ENCODE peak calls at places on chromosomes 2 and 18, in six cellular contexts. G, M, T, X, Q and K are unnamed samples.
A peak's percentile ranks its signal among the peaks of the same experiment; 100 is the strongest.

GRCh38 chr2:43796206-43796605 is 22.4 kb downstream of the DYNC2LI1 start:
- DNase-seq in M (no peak), X (no peak), G (no peak), Q (no peak), T (no peak), K (no peak)

GRCh38 chr2:190451561-190452176 is 43.5 kb downstream of the MFSD6 start:
- DNase-seq in T (no peak), X (no peak), Q (no peak), M (no peak), G (no peak), K (no peak)

GRCh38 chr18:66575263-66575662 is 28.6 kb downstream of the CDH19 start:
- DNase-seq in Q (no peak), M (no peak), T (no peak), G (peak; percentile 10), X (no peak), K (no peak)

GRCh38 chr2:98608962-98609604 is 694 bp downstream of the UNC50 start:
- DNase-seq in G (no peak), X (peak; percentile 37), T (no peak), M (no peak), Q (no peak), K (no peak)

GRCh38 chr2:235551965-235552364 is 58.1 kb downstream of the AGAP1 start:
- DNase-seq in X (peak; percentile 20), Q (no peak), T (no peak), G (peak; percentile 81), M (peak; percentile 38), K (no peak)

GRCh38 chr2:140256080-140256479 is 1475.9 kb upstream of the NXPH2 start:
- DNase-seq in X (no peak), M (no peak), Q (no peak), G (no peak), T (no peak), K (no peak)

GRCh38 chr18:39274535-39274934 is 1708.9 kb upstream of the CELF4 start:
- DNase-seq in M (no peak), Q (no peak), G (no peak), X (no peak), T (no peak), K (no peak)

GRCh38 chr2:97739020-97739892 is 25.9 kb downstream of the ZAP70 start:
- DNase-seq in T (no peak), G (no peak), M (no peak), Q (no peak), X (no peak), K (no peak)

GRCh38 chr2:234135750-234136221 is 85.3 kb downstream of the SPP2 start:
- DNase-seq in G (peak; percentile 64), Q (peak; percentile 30), T (peak; percentile 5), X (peak; percentile 53), M (peak; percentile 49), K (peak; percentile 40)

GRCh38 chr2:111192778-111193368 is 72.2 kb downstream of the BCL2L11 start:
- DNase-seq in M (no peak), G (no peak), X (no peak), T (no peak), Q (no peak), K (no peak)

GRCh38 chr2:88038263-88039105 is 17.1 kb downstream of the KRCC1 start:
- DNase-seq in Q (no peak), M (no peak), X (no peak), T (no peak), G (peak; percentile 74), K (no peak)

GRCh38 chr18:21074336-21075323 is 37.0 kb downstream of the ROCK1 start:
- DNase-seq in M (no peak), X (no peak), T (no peak), G (no peak), Q (no peak), K (no peak)

GRCh38 chr2:238462782-238463396 is 36.2 kb downstream of the ASB1 start:
- DNase-seq in T (peak; percentile 13), Q (peak; percentile 35), X (peak; percentile 41), M (no peak), G (peak; percentile 77), K (no peak)

GRCh38 chr2:108719149-108720044 is at the start of gene RANBP2:
- DNase-seq in G (peak; percentile 93), T (peak; percentile 81), M (peak; percentile 95), X (peak; percentile 79), Q (peak; percentile 80), K (peak; percentile 75)

GRCh38 chr18:55328301-55328700 is 259.7 kb downstream of the TCF4 start:
- DNase-seq in X (no peak), G (no peak), T (no peak), Q (no peak), M (no peak), K (no peak)

GRCh38 chr18:36460324-36460850 is 162.9 kb downstream of the FHOD3 start:
- DNase-seq in G (no peak), X (no peak), T (no peak), M (no peak), Q (no peak), K (no peak)

GRCh38 chr2:197148401-197148800 is 162.2 kb downstream of the ANKRD44 start:
- DNase-seq in G (no peak), T (no peak), Q (no peak), M (no peak), X (no peak), K (no peak)

GRCh38 chr2:197149546-197149945 is 161.0 kb downstream of the ANKRD44 start:
- DNase-seq in X (no peak), G (no peak), M (no peak), T (no peak), Q (no peak), K (no peak)

GRCh38 chr2:197158138-197158537 is 152.4 kb downstream of the ANKRD44 start:
- DNase-seq in G (no peak), T (no peak), X (no peak), M (no peak), Q (no peak), K (no peak)

GRCh38 chr2:197147942-197148341 is 162.6 kb downstream of the ANKRD44 start:
- DNase-seq in T (no peak), Q (no peak), G (no peak), X (no peak), M (no peak), K (no peak)

GRCh38 chr2:197152451-197153228 is 157.9 kb downstream of the ANKRD44 start:
- DNase-seq in M (no peak), G (no peak), X (no peak), T (peak; percentile 67), Q (no peak), K (no peak)
- TF ChIP-seq POLR2A in M (no peak), G (no peak), X (no peak), T (no peak), Q (no peak), K (no peak)

GRCh38 chr2:68236876-68237275 is 15.5 kb downstream of the PPP3R1 start:
- DNase-seq in Q (no peak), T (no peak), X (no peak), G (no peak), M (no peak), K (no peak)

GRCh38 chr2:68235090-68235489 is 17.2 kb downstream of the PPP3R1 start:
- DNase-seq in T (no peak), Q (no peak), G (no peak), X (no peak), M (no peak), K (no peak)

GRCh38 chr2:68236080-68236734 is 16.1 kb downstream of the PPP3R1 start:
- DNase-seq in X (no peak), Q (no peak), G (no peak), T (no peak), M (no peak), K (no peak)

GRCh38 chr2:68237404-68237803 is 14.9 kb downstream of the PPP3R1 start:
- DNase-seq in G (no peak), T (no peak), M (no peak), Q (no peak), X (no peak), K (no peak)

DNA sequence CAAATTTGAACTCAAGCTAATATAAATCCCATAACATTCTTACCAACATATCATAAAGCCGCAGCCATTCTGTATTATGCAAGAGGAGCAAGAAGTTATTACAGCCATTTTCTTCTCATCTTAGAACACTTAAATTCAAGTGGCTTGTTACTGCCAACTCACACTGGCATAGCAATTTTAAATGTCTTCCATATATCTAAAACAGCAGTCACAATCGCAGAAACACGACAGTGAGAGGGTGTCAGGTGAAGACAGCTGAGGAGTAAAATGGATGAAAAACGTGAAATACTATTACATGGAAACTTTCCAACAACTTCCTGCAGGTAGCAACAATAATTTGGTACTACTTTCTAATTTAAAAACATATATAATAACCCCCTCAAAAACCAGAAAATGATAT is 17.9 kb downstream of the PPP3R1 start:
- DNase-seq in M (no peak), G (no peak), T (no peak), Q (no peak), X (no peak), K (no peak)
- TF ChIP-seq TAF1 in M (no peak), G (no peak), T (no peak), Q (no peak), X (no peak), K (no peak)

GRCh38 chr2:32932825-32933755 is 13.7 kb upstream of the LTBP1 start:
- DNase-seq in M (no peak), G (no peak), T (no peak), X (no peak), Q (no peak), K (no peak)
- TF ChIP-seq POLR2A in M (no peak), G (no peak), T (no peak), X (no peak), Q (no peak), K (no peak)

DNA sequence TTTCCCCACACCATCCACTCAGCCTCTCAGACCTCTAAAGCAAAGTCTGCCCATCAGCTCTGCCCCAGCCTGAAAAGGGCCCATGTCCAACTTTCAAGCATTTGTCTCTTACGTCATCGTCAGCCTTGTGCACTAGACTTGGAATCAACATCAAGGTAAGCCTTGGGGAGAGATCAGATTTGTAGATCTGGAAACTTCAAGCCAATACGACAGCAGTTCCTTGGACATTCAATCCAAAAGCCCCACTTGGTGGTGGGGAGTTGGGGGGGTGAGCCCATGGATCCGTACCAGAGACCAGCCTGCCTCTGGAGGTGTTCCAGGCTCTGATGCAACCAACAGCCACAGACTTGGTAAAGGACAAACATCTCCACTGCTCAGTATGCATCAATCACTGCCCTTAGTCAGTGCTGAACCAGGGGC is 206.8 kb upstream of the MEIS1 start:
- DNase-seq in Q (no peak), G (no peak), T (no peak), M (no peak), X (no peak), K (no peak)
- TF ChIP-seq TAF1 in Q (no peak), G (no peak), T (no peak), M (no peak), X (no peak), K (no peak)

DNA sequence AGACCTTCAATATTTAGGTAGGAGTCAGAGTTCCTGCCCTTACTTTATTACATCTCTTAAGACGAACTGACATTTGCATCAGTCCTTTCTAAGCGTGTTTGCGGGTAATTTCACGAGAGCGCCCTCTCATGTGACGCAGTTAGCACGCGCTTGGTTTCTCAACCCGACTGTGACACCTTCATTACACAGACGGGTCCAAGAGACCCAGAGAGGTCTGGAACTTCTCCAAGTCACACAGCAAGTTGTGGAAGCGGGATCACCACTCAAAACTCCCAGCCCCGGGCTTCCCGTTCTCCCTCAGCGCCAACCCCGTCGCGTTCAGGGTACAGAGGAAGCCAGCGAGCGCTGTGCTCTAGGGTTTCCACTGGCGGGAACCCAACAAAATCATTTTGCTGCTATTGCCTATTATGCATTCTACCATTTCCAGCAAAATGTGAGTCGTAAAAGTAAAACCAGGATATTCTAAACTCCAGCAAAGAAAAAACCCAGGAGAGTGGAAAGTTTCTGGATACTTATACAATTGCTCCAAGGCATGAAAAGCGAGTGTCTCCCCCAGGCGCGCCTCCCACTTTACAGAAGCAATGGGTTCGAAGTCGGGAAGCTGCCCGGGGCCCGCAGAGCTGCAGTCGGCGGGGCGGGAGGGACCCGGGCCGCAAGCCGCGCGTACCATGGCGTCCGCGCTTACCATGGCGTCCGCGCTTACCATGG is 583 bp downstream of the ENOSF1 start:
- DNase-seq in Q (peak; percentile 40), M (no peak), G (peak; percentile 60), X (peak; percentile 64), T (peak; percentile 27), K (peak; percentile 30)
- TF ChIP-seq POLR2A in Q (peak; percentile 81), M (no peak), G (no peak), X (peak; percentile 74), T (peak; percentile 56), K (peak; percentile 64)